ENCODE peak calls at places on chromosomes 1 and 21, in seven cellular contexts. One of them, this sample, is unnamed.
A peak's percentile ranks its signal among the peaks of the same experiment; 100 is the strongest.

GRCh38 chr1:55071477-55071876 is 32.1 kb downstream of the PCSK9 start:
- DNase-seq in breast epithelium: no peak
- DNase-seq in stomach: no peak
- DNase-seq in body of pancreas: no peak
- DNase-seq in adrenal gland: no peak
- DNase-seq in endothelial cell of umbilical vein: peak; percentile 63
- DNase-seq in prostate gland: no peak
- DNase-seq in this sample: no peak

GRCh38 chr1:92219028-92219427 is 1.3 kb downstream of the C1orf146 start:
- DNase-seq in stomach: no peak
- DNase-seq in prostate gland: no peak
- DNase-seq in breast epithelium: no peak
- DNase-seq in endothelial cell of umbilical vein: no peak
- DNase-seq in body of pancreas: no peak
- DNase-seq in adrenal gland: no peak
- DNase-seq in this sample: no peak

GRCh38 chr1:150799104-150799503 is 9.0 kb downstream of the CTSK start:
- DNase-seq in prostate gland: no peak
- DNase-seq in adrenal gland: no peak
- DNase-seq in stomach: no peak
- DNase-seq in body of pancreas: no peak
- DNase-seq in endothelial cell of umbilical vein: no peak
- DNase-seq in breast epithelium: no peak
- DNase-seq in this sample: no peak

GRCh38 chr1:147651466-147651865 is 18.9 kb downstream of the ACP6 start:
- DNase-seq in endothelial cell of umbilical vein: no peak
- DNase-seq in body of pancreas: no peak
- DNase-seq in breast epithelium: no peak
- DNase-seq in prostate gland: no peak
- DNase-seq in adrenal gland: no peak
- DNase-seq in stomach: no peak
- DNase-seq in this sample: no peak

GRCh38 chr1:204863024-204863423 is 7.6 kb upstream of the NFASC start:
- DNase-seq in body of pancreas: no peak
- DNase-seq in prostate gland: no peak
- DNase-seq in stomach: no peak
- DNase-seq in adrenal gland: no peak
- DNase-seq in breast epithelium: no peak
- DNase-seq in endothelial cell of umbilical vein: no peak
- DNase-seq in this sample: no peak

GRCh38 chr21:27795418-27795817 is 828.5 kb upstream of the ADAMTS5 start:
- DNase-seq in body of pancreas: no peak
- DNase-seq in breast epithelium: no peak
- DNase-seq in endothelial cell of umbilical vein: no peak
- DNase-seq in prostate gland: no peak
- DNase-seq in stomach: no peak
- DNase-seq in adrenal gland: no peak
- DNase-seq in this sample: no peak

GRCh38 chr1:228363686-228364067 is 43.0 kb downstream of the TRIM11 start:
- DNase-seq in prostate gland: no peak
- DNase-seq in body of pancreas: peak; percentile 13
- DNase-seq in endothelial cell of umbilical vein: no peak
- DNase-seq in breast epithelium: no peak
- DNase-seq in adrenal gland: no peak
- DNase-seq in stomach: no peak
- DNase-seq in this sample: no peak

GRCh38 chr21:35428489-35428888 is 379.4 kb upstream of the RUNX1 start:
- DNase-seq in endothelial cell of umbilical vein: no peak
- DNase-seq in prostate gland: no peak
- DNase-seq in body of pancreas: no peak
- DNase-seq in adrenal gland: no peak
- DNase-seq in breast epithelium: no peak
- DNase-seq in stomach: no peak
- DNase-seq in this sample: no peak

GRCh38 chr21:46477765-46478164 is 19.1 kb downstream of the DIP2A start:
- DNase-seq in prostate gland: no peak
- DNase-seq in adrenal gland: no peak
- DNase-seq in endothelial cell of umbilical vein: no peak
- DNase-seq in stomach: no peak
- DNase-seq in body of pancreas: no peak
- DNase-seq in breast epithelium: no peak
- DNase-seq in this sample: no peak

GRCh38 chr21:45618287-45618686 is 25.2 kb upstream of the PCBP3 start:
- DNase-seq in endothelial cell of umbilical vein: no peak
- DNase-seq in body of pancreas: no peak
- DNase-seq in adrenal gland: no peak
- DNase-seq in breast epithelium: peak; percentile 28
- DNase-seq in prostate gland: no peak
- DNase-seq in stomach: no peak
- DNase-seq in this sample: no peak

GRCh38 chr21:33884361-33885157 is 31.0 kb downstream of the ATP5PO start:
- DNase-seq in prostate gland: no peak
- DNase-seq in stomach: no peak
- DNase-seq in body of pancreas: no peak
- DNase-seq in breast epithelium: no peak
- DNase-seq in endothelial cell of umbilical vein: no peak
- DNase-seq in adrenal gland: no peak
- DNase-seq in this sample: no peak

GRCh38 chr1:234605983-234606730 is 3.8 kb downstream of the IRF2BP2 start:
- DNase-seq in prostate gland: no peak
- DNase-seq in breast epithelium: no peak
- DNase-seq in endothelial cell of umbilical vein: peak; percentile 67
- DNase-seq in adrenal gland: no peak
- DNase-seq in stomach: peak; percentile 53
- DNase-seq in body of pancreas: peak; percentile 62
- DNase-seq in this sample: no peak

GRCh38 chr21:15031790-15032357 is 32.9 kb downstream of the NRIP1 start:
- DNase-seq in endothelial cell of umbilical vein: no peak
- DNase-seq in prostate gland: no peak
- DNase-seq in body of pancreas: no peak
- DNase-seq in stomach: no peak
- DNase-seq in adrenal gland: no peak
- DNase-seq in breast epithelium: no peak
- DNase-seq in this sample: no peak

GRCh38 chr1:57276916-57277315 is 146.9 kb downstream of the DAB1 start:
- DNase-seq in adrenal gland: no peak
- DNase-seq in stomach: no peak
- DNase-seq in prostate gland: no peak
- DNase-seq in endothelial cell of umbilical vein: no peak
- DNase-seq in body of pancreas: no peak
- DNase-seq in breast epithelium: no peak
- DNase-seq in this sample: no peak

GRCh38 chr21:29371464-29371863 is 72.7 kb downstream of the BACH1 start:
- DNase-seq in prostate gland: no peak
- DNase-seq in breast epithelium: no peak
- DNase-seq in adrenal gland: no peak
- DNase-seq in body of pancreas: no peak
- DNase-seq in endothelial cell of umbilical vein: no peak
- DNase-seq in stomach: no peak
- DNase-seq in this sample: no peak

GRCh38 chr21:42724226-42724920 is 71.0 kb downstream of the PDE9A start:
- DNase-seq in stomach: no peak
- DNase-seq in body of pancreas: no peak
- DNase-seq in prostate gland: no peak
- DNase-seq in endothelial cell of umbilical vein: peak; percentile 7
- DNase-seq in adrenal gland: no peak
- DNase-seq in breast epithelium: no peak
- DNase-seq in this sample: no peak

GRCh38 chr1:107782192-107782845 is 182.7 kb downstream of the VAV3 start:
- DNase-seq in breast epithelium: no peak
- DNase-seq in body of pancreas: peak; percentile 36
- DNase-seq in prostate gland: peak; percentile 57
- DNase-seq in adrenal gland: peak; percentile 54
- DNase-seq in endothelial cell of umbilical vein: peak; percentile 71
- DNase-seq in stomach: no peak
- DNase-seq in this sample: no peak

GRCh38 chr1:206575165-206575893 is 36.9 kb downstream of the EIF2D start:
- DNase-seq in endothelial cell of umbilical vein: peak; percentile 91
- DNase-seq in body of pancreas: no peak
- DNase-seq in prostate gland: no peak
- DNase-seq in stomach: peak; percentile 43
- DNase-seq in adrenal gland: peak; percentile 44
- DNase-seq in breast epithelium: no peak
- DNase-seq in this sample: no peak

DNA sequence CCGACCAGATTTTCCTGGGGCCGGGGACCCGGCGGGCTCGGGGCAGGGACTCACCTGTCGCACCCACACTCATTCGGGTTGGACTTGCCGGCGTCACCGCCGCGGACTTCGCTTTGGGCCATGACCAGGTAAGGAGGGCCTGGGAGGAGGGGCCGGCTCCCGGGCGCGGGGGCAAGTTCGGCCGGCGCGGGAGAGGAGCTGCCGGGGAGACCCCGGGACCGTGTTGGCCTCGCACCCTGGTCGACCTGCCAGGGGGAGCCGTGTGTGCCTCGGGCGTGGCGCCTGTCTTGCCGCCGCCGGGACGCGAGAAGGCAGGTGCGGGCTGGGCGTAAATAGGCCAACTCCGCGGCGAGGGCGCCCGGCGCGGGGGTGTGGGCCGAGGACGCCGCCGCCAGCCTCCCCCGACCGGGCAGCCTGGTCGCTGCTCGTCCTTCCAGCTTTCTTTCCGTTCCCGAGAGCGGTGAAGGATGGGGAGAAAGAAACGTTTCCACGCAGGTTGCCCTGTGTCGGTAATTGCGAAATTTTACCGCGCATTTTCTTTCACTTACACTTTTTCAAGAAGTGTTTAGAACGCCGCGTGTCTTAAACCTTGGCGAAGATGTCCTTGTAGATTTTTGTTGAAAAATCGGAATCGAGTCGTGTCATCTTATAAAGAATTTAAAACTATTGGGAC is 560 bp downstream of the USP1 start:
- DNase-seq in endothelial cell of umbilical vein: no peak
- DNase-seq in body of pancreas: peak; percentile 48
- DNase-seq in prostate gland: peak; percentile 49
- DNase-seq in adrenal gland: peak; percentile 65
- DNase-seq in breast epithelium: no peak
- DNase-seq in stomach: no peak
- DNase-seq in this sample: peak; percentile 76
- TF ChIP-seq POLR2A in endothelial cell of umbilical vein: no peak
- TF ChIP-seq POLR2A in body of pancreas: no peak
- TF ChIP-seq POLR2A in prostate gland: no peak
- TF ChIP-seq POLR2A in adrenal gland: no peak
- TF ChIP-seq POLR2A in breast epithelium: no peak
- TF ChIP-seq POLR2A in stomach: no peak
- TF ChIP-seq POLR2A in this sample: no peak

GRCh38 chr1:182829285-182829932 is 9.7 kb upstream of the DHX9 start:
- DNase-seq in breast epithelium: no peak
- DNase-seq in prostate gland: no peak
- DNase-seq in endothelial cell of umbilical vein: no peak
- DNase-seq in stomach: no peak
- DNase-seq in adrenal gland: no peak
- DNase-seq in body of pancreas: no peak
- DNase-seq in this sample: no peak
- H3K4me3 ChIP-seq in breast epithelium: no peak overlapping the region
- H3K4me3 ChIP-seq in prostate gland: no peak overlapping the region
- H3K4me3 ChIP-seq in endothelial cell of umbilical vein: no peak overlapping the region
- H3K4me3 ChIP-seq in stomach: no peak overlapping the region
- H3K4me3 ChIP-seq in adrenal gland: no peak overlapping the region
- H3K4me3 ChIP-seq in body of pancreas: no peak overlapping the region
- H3K4me3 ChIP-seq in this sample: no peak overlapping the region

GRCh38 chr1:222713091-222714012 is 988 bp downstream of the BROX start:
- DNase-seq in endothelial cell of umbilical vein: peak; percentile 97
- DNase-seq in stomach: peak; percentile 93
- DNase-seq in breast epithelium: peak; percentile 89
- DNase-seq in body of pancreas: peak; percentile 91
- DNase-seq in prostate gland: peak; percentile 95
- DNase-seq in adrenal gland: peak; percentile 92
- DNase-seq in this sample: peak; percentile 95
- TF ChIP-seq POLR2A in endothelial cell of umbilical vein: no peak
- TF ChIP-seq POLR2A in stomach: no peak
- TF ChIP-seq POLR2A in breast epithelium: peak; percentile 46
- TF ChIP-seq POLR2A in body of pancreas: peak; percentile 68
- TF ChIP-seq POLR2A in prostate gland: peak; percentile 57
- TF ChIP-seq POLR2A in adrenal gland: peak; percentile 68
- TF ChIP-seq POLR2A in this sample: no peak

GRCh38 chr1:153545067-153546055 is at the start of gene S100A4:
- DNase-seq in stomach: peak; percentile 97
- DNase-seq in prostate gland: peak; percentile 93
- DNase-seq in body of pancreas: peak; percentile 98
- DNase-seq in breast epithelium: peak; percentile 92
- DNase-seq in adrenal gland: peak; percentile 91
- DNase-seq in endothelial cell of umbilical vein: peak; percentile 91
- DNase-seq in this sample: peak; percentile 87
- H3K4me3 ChIP-seq in stomach: peak within 1 kb of the TSS; percentile 41
- H3K4me3 ChIP-seq in prostate gland: peak within 1 kb of the TSS; percentile 15
- H3K4me3 ChIP-seq in body of pancreas: no peak within 1 kb of the TSS
- H3K4me3 ChIP-seq in breast epithelium: peak within 1 kb of the TSS; percentile 37
- H3K4me3 ChIP-seq in adrenal gland: no peak within 1 kb of the TSS
- H3K4me3 ChIP-seq in endothelial cell of umbilical vein: no peak within 1 kb of the TSS
- H3K4me3 ChIP-seq in this sample: peak within 1 kb of the TSS; percentile 14

GRCh38 chr1:15735304-15736034 is 589 bp upstream of the SLC25A34 start:
- DNase-seq in stomach: peak; percentile 65
- DNase-seq in prostate gland: no peak
- DNase-seq in body of pancreas: peak; percentile 89
- DNase-seq in endothelial cell of umbilical vein: no peak
- DNase-seq in breast epithelium: no peak
- DNase-seq in adrenal gland: peak; percentile 30
- DNase-seq in this sample: no peak
- TF ChIP-seq POLR2A in stomach: no peak
- TF ChIP-seq POLR2A in prostate gland: no peak
- TF ChIP-seq POLR2A in body of pancreas: no peak
- TF ChIP-seq POLR2A in endothelial cell of umbilical vein: no peak
- TF ChIP-seq POLR2A in breast epithelium: no peak
- TF ChIP-seq POLR2A in adrenal gland: no peak
- TF ChIP-seq POLR2A in this sample: no peak

This sample was measured in right lobe of liver.